ENCODE peak calls at places on chromosomes 3 and 15, in seven cellular contexts. One of them, this sample, is unnamed.
A peak's percentile ranks its signal among the peaks of the same experiment; 100 is the strongest.

GRCh38 chr3:129513705-129514104 is 14.7 kb upstream of the RHO start:
- DNase-seq in OCI-LY7: no peak
- DNase-seq in hepatocyte: no peak
- DNase-seq in HCT116: no peak
- DNase-seq in GM23248: no peak
- DNase-seq in MM.1S: no peak
- DNase-seq in SK-N-SH: no peak
- DNase-seq in this sample: no peak

GRCh38 chr3:55565516-55565915 is 78.4 kb upstream of the WNT5A start:
- DNase-seq in hepatocyte: no peak
- DNase-seq in GM23248: no peak
- DNase-seq in OCI-LY7: no peak
- DNase-seq in HCT116: no peak
- DNase-seq in MM.1S: no peak
- DNase-seq in SK-N-SH: no peak
- DNase-seq in this sample: no peak

GRCh38 chr3:74624301-74624700 is 9.8 kb upstream of the CNTN3 start:
- DNase-seq in hepatocyte: no peak
- DNase-seq in HCT116: no peak
- DNase-seq in OCI-LY7: no peak
- DNase-seq in GM23248: peak; percentile 93
- DNase-seq in SK-N-SH: no peak
- DNase-seq in MM.1S: no peak
- DNase-seq in this sample: no peak

GRCh38 chr3:126683506-126683905 is 20.5 kb upstream of the CHCHD6 start:
- DNase-seq in hepatocyte: no peak
- DNase-seq in OCI-LY7: no peak
- DNase-seq in MM.1S: no peak
- DNase-seq in SK-N-SH: peak; percentile 68
- DNase-seq in GM23248: no peak
- DNase-seq in HCT116: no peak
- DNase-seq in this sample: no peak

GRCh38 chr3:190385835-190386688 is 1.9 kb upstream of the CLDN16 start:
- DNase-seq in hepatocyte: peak; percentile 25
- DNase-seq in GM23248: peak; percentile 97
- DNase-seq in HCT116: peak; percentile 85
- DNase-seq in OCI-LY7: no peak
- DNase-seq in SK-N-SH: no peak
- DNase-seq in MM.1S: no peak
- DNase-seq in this sample: peak; percentile 98

GRCh38 chr15:63933522-63933921 is 99.8 kb upstream of the HERC1 start:
- DNase-seq in MM.1S: no peak
- DNase-seq in SK-N-SH: no peak
- DNase-seq in GM23248: peak; percentile 79
- DNase-seq in OCI-LY7: no peak
- DNase-seq in HCT116: peak; percentile 8
- DNase-seq in hepatocyte: no peak
- DNase-seq in this sample: peak; percentile 53

GRCh38 chr3:40885423-40885822 is 313.9 kb upstream of the CTNNB1 start:
- DNase-seq in SK-N-SH: no peak
- DNase-seq in GM23248: no peak
- DNase-seq in hepatocyte: no peak
- DNase-seq in HCT116: no peak
- DNase-seq in OCI-LY7: no peak
- DNase-seq in MM.1S: no peak
- DNase-seq in this sample: no peak

GRCh38 chr15:65576669-65577068 is 34.3 kb downstream of the INTS14 start:
- DNase-seq in OCI-LY7: no peak
- DNase-seq in HCT116: no peak
- DNase-seq in hepatocyte: no peak
- DNase-seq in GM23248: peak; percentile 57
- DNase-seq in MM.1S: no peak
- DNase-seq in SK-N-SH: no peak
- DNase-seq in this sample: peak; percentile 43

GRCh38 chr3:66567066-66567465 is 66.2 kb upstream of the LRIG1 start:
- DNase-seq in OCI-LY7: no peak
- DNase-seq in SK-N-SH: no peak
- DNase-seq in MM.1S: no peak
- DNase-seq in hepatocyte: peak; percentile 11
- DNase-seq in GM23248: no peak
- DNase-seq in HCT116: no peak
- DNase-seq in this sample: peak; percentile 2

GRCh38 chr3:132008841-132009638 is 25.8 kb downstream of the CPNE4 start:
- DNase-seq in hepatocyte: no peak
- DNase-seq in GM23248: no peak
- DNase-seq in HCT116: no peak
- DNase-seq in MM.1S: no peak
- DNase-seq in OCI-LY7: no peak
- DNase-seq in SK-N-SH: no peak
- DNase-seq in this sample: peak; percentile 69

GRCh38 chr3:195319060-195319459 is 48.1 kb upstream of the XXYLT1 start:
- DNase-seq in GM23248: no peak
- DNase-seq in MM.1S: no peak
- DNase-seq in hepatocyte: no peak
- DNase-seq in SK-N-SH: no peak
- DNase-seq in OCI-LY7: peak; percentile 33
- DNase-seq in HCT116: no peak
- DNase-seq in this sample: no peak

GRCh38 chr15:69895202-69895601 is 202.5 kb downstream of the TLE3 start:
- DNase-seq in GM23248: no peak
- DNase-seq in OCI-LY7: no peak
- DNase-seq in hepatocyte: no peak
- DNase-seq in SK-N-SH: no peak
- DNase-seq in HCT116: no peak
- DNase-seq in MM.1S: no peak
- DNase-seq in this sample: no peak

GRCh38 chr3:39108309-39108708 is 829 bp downstream of the TTC21A start:
- DNase-seq in hepatocyte: no peak
- DNase-seq in HCT116: no peak
- DNase-seq in SK-N-SH: no peak
- DNase-seq in MM.1S: peak; percentile 88
- DNase-seq in OCI-LY7: peak; percentile 93
- DNase-seq in GM23248: no peak
- DNase-seq in this sample: no peak

GRCh38 chr3:14159426-14159825 is 19.0 kb downstream of the XPC start:
- DNase-seq in OCI-LY7: no peak
- DNase-seq in HCT116: no peak
- DNase-seq in hepatocyte: no peak
- DNase-seq in MM.1S: no peak
- DNase-seq in GM23248: no peak
- DNase-seq in SK-N-SH: no peak
- DNase-seq in this sample: no peak

GRCh38 chr3:54969652-54970051 is 41.8 kb upstream of the LRTM1 start:
- DNase-seq in hepatocyte: no peak
- DNase-seq in MM.1S: no peak
- DNase-seq in OCI-LY7: no peak
- DNase-seq in HCT116: no peak
- DNase-seq in SK-N-SH: no peak
- DNase-seq in GM23248: no peak
- DNase-seq in this sample: no peak

GRCh38 chr15:60733196-60733595 is 254.3 kb upstream of the ICE2 start:
- DNase-seq in hepatocyte: no peak
- DNase-seq in MM.1S: no peak
- DNase-seq in GM23248: peak; percentile 16
- DNase-seq in HCT116: no peak
- DNase-seq in SK-N-SH: no peak
- DNase-seq in OCI-LY7: no peak
- DNase-seq in this sample: no peak

GRCh38 chr3:62672988-62673313 is 202.3 kb downstream of the CADPS start:
- DNase-seq in hepatocyte: no peak
- DNase-seq in OCI-LY7: no peak
- DNase-seq in MM.1S: no peak
- DNase-seq in GM23248: no peak
- DNase-seq in HCT116: no peak
- DNase-seq in SK-N-SH: no peak
- DNase-seq in this sample: no peak

GRCh38 chr3:12900885-12901411 is 59.6 kb upstream of the RPL32 start:
- DNase-seq in GM23248: no peak
- DNase-seq in OCI-LY7: no peak
- DNase-seq in SK-N-SH: no peak
- DNase-seq in HCT116: no peak
- DNase-seq in MM.1S: no peak
- DNase-seq in hepatocyte: no peak
- DNase-seq in this sample: no peak

DNA sequence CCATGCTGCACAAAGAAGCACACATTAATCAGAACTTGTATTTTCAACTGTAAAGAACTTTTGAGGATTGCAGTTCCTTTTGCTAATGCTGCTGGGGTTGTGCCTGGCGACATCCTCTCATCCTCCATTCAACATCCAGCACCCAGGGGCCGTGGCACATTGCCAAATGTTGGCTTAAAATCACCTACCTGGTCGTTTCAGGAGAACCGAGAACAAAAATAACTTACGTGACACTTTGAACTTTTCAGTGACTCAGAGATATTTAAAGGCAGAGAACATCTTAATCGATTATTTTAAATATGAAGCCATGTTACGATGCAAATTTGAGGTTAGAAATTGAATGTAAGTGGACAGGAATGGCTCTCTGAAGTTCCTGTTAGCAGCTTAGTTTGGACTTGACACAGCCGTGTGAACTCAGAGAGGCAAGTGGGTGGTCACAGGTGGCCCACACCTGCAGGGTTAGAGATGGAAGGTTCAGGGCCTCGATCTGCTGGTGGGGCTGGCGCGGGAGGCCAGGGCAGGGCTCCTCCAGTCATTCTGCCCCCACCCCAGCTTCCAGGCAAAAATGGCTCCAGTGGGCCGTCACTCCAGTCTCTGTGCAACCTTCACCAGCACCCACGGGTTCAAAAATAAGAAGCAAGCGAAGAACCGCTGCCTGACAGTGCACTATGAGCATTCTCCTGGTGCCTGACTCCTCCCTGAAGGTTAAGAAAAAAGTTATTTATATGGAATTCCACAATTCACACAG is 12.2 kb downstream of the LRRK1 start:
- DNase-seq in SK-N-SH: no peak
- DNase-seq in HCT116: no peak
- DNase-seq in OCI-LY7: peak; percentile 91
- DNase-seq in GM23248: no peak
- DNase-seq in MM.1S: peak; percentile 35
- DNase-seq in hepatocyte: no peak
- DNase-seq in this sample: no peak
- H3K4me3 ChIP-seq in SK-N-SH: no peak overlapping the region
- H3K4me3 ChIP-seq in HCT116: no peak overlapping the region
- H3K4me3 ChIP-seq in OCI-LY7: peak overlapping the region; percentile 53
- H3K4me3 ChIP-seq in GM23248: no peak overlapping the region
- H3K4me3 ChIP-seq in MM.1S: no peak overlapping the region
- H3K4me3 ChIP-seq in hepatocyte: no peak overlapping the region
- H3K4me3 ChIP-seq in this sample: no peak overlapping the region

DNA sequence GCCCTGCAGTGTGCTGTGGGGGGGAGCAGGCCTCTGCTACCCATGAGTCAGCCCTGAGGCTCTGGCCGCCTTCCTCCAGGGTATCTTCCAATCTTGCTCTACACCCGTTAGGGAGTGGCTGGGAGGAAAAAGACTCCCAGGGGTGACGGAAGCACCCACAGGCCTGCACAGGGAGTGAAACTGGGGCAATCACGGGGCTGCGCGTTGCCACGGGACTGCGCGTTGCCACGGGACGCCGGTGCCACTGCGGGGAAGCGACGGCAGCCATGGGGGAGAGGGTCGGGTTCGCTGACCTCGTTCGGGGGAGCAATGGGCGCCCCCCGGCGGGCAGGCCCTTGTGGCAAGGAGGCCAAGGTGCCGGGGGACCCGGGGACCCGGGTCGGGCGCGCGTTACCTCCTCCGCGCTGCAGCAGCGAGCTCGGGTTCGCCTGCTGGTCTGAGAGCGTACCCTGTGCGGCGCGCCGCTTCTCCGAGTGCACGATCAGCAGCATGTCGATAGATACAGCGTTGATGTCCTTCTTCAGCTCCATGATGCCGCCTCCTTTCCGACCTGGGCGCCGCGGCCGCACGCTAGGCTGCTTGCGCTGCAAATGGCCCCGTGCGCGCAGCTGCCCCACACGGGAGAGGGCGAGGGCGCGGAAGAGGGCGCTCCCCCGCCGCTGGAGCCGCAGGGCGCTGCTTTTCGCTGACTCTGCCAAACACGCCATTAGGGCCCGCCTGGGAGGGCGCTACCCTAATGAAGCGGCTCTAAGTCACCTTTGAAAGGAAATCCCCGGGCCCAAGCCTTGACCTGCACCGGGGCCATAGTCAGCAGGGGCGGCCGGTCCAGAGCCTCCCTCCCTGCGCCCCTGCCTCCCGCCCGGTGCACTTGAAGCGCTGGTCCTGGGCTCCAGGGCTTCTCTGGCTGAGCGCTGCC is at the start of gene KY:
- DNase-seq in OCI-LY7: no peak
- DNase-seq in hepatocyte: peak; percentile 64
- DNase-seq in GM23248: peak; percentile 79
- DNase-seq in SK-N-SH: peak; percentile 83
- DNase-seq in MM.1S: peak; percentile 80
- DNase-seq in HCT116: no peak
- DNase-seq in this sample: no peak
- TF ChIP-seq EZH2phosphoT487 in OCI-LY7: no peak
- TF ChIP-seq EZH2phosphoT487 in hepatocyte: no peak
- TF ChIP-seq EZH2phosphoT487 in GM23248: no peak
- TF ChIP-seq EZH2phosphoT487 in SK-N-SH: no peak
- TF ChIP-seq EZH2phosphoT487 in MM.1S: no peak
- TF ChIP-seq EZH2phosphoT487 in HCT116: no peak
- TF ChIP-seq EZH2phosphoT487 in this sample: no peak

GRCh38 chr3:173395073-173395411 is 2.5 kb upstream of the NLGN1 start:
- DNase-seq in OCI-LY7: no peak
- DNase-seq in HCT116: no peak
- DNase-seq in MM.1S: no peak
- DNase-seq in hepatocyte: no peak
- DNase-seq in GM23248: no peak
- DNase-seq in SK-N-SH: no peak
- DNase-seq in this sample: peak; percentile 52
- H3K27ac ChIP-seq in OCI-LY7: no peak overlapping the region
- H3K27ac ChIP-seq in HCT116: peak overlapping the region; percentile 50
- H3K27ac ChIP-seq in MM.1S: peak overlapping the region; percentile 93
- H3K27ac ChIP-seq in hepatocyte: peak overlapping the region; percentile 55
- H3K27ac ChIP-seq in GM23248: peak overlapping the region; percentile 90
- H3K27ac ChIP-seq in SK-N-SH: peak overlapping the region; percentile 67
- H3K27ac ChIP-seq in this sample: peak overlapping the region; percentile 19

GRCh38 chr3:141294300-141294699 is 62.7 kb downstream of the PXYLP1 start:
- DNase-seq in hepatocyte: no peak
- DNase-seq in GM23248: peak; percentile 43
- DNase-seq in SK-N-SH: no peak
- DNase-seq in OCI-LY7: no peak
- DNase-seq in HCT116: no peak
- DNase-seq in MM.1S: no peak
- DNase-seq in this sample: no peak

GRCh38 chr3:141292346-141293058 is 60.9 kb downstream of the PXYLP1 start:
- DNase-seq in hepatocyte: no peak
- DNase-seq in MM.1S: no peak
- DNase-seq in OCI-LY7: no peak
- DNase-seq in HCT116: no peak
- DNase-seq in SK-N-SH: no peak
- DNase-seq in GM23248: no peak
- DNase-seq in this sample: no peak

GRCh38 chr3:141289228-141289772 is 57.7 kb downstream of the PXYLP1 start:
- DNase-seq in hepatocyte: no peak
- DNase-seq in MM.1S: no peak
- DNase-seq in OCI-LY7: no peak
- DNase-seq in HCT116: no peak
- DNase-seq in SK-N-SH: no peak
- DNase-seq in GM23248: peak; percentile 17
- DNase-seq in this sample: no peak

GRCh38 chr3:141291610-141292345 is 60.2 kb downstream of the PXYLP1 start:
- DNase-seq in hepatocyte: no peak
- DNase-seq in SK-N-SH: no peak
- DNase-seq in GM23248: no peak
- DNase-seq in HCT116: no peak
- DNase-seq in OCI-LY7: no peak
- DNase-seq in MM.1S: no peak
- DNase-seq in this sample: no peak

GRCh38 chr3:141294848-141295247 is 63.2 kb downstream of the PXYLP1 start:
- DNase-seq in OCI-LY7: no peak
- DNase-seq in SK-N-SH: no peak
- DNase-seq in hepatocyte: no peak
- DNase-seq in HCT116: no peak
- DNase-seq in MM.1S: no peak
- DNase-seq in GM23248: peak; percentile 89
- DNase-seq in this sample: peak; percentile 64
- H3K4me3 ChIP-seq in OCI-LY7: no peak overlapping the region
- H3K4me3 ChIP-seq in SK-N-SH: peak overlapping the region; percentile 4
- H3K4me3 ChIP-seq in hepatocyte: no peak overlapping the region
- H3K4me3 ChIP-seq in HCT116: no peak overlapping the region
- H3K4me3 ChIP-seq in MM.1S: peak overlapping the region; percentile 10
- H3K4me3 ChIP-seq in GM23248: peak overlapping the region; percentile 73
- H3K4me3 ChIP-seq in this sample: peak overlapping the region; percentile 58